ENCODE peak calls at places on chromosomes 3 and 15, in four cellular contexts. Z, M, P and F are unnamed samples.

GRCh38 chr3:108507887-108508286 is 2.5 kb downstream of the MYH15 start:
- DNase-seq in Z (no peak), M (no peak), P (no peak), F (no peak)

GRCh38 chr3:50587806-50588758 is 18.8 kb downstream of the HEMK1 start:
- DNase-seq in Z (no peak), M (no peak), P (peak), F (no peak)

GRCh38 chr3:105868450-105868744 is 415 bp downstream of the CBLB start:
- DNase-seq in Z (peak), M (peak), P (peak), F (peak)

GRCh38 chr15:62071711-62072308 is 5.0 kb downstream of the C2CD4A start:
- DNase-seq in Z (peak), M (no peak), P (peak), F (peak)

GRCh38 chr3:117706037-117706436 is 996.5 kb downstream of the TUSC7 start:
- DNase-seq in Z (no peak), M (no peak), P (no peak), F (no peak)

GRCh38 chr15:47975422-47975821 is 145.4 kb upstream of the SLC24A5 start:
- DNase-seq in Z (no peak), M (no peak), P (no peak), F (no peak)

GRCh38 chr3:34731879-34732278 is 907.4 kb upstream of the ARPP21 start:
- DNase-seq in Z (no peak), M (peak), P (no peak), F (no peak)

GRCh38 chr3:151265866-151266265 is 12.5 kb downstream of the P2RY14 start:
- DNase-seq in Z (no peak), M (peak), P (no peak), F (no peak)

GRCh38 chr3:24270204-24270671 is 224.4 kb downstream of the THRB start:
- DNase-seq in Z (peak), M (no peak), P (no peak), F (no peak)

GRCh38 chr15:89912674-89913396 is at the start of gene ARPIN:
- DNase-seq in Z (peak), M (peak), P (peak), F (no peak)

GRCh38 chr3:133758969-133759739 is 13.0 kb downstream of the TF start:
- DNase-seq in Z (no peak), M (no peak), P (no peak), F (no peak)

GRCh38 chr3:28326458-28326926 is 22.0 kb upstream of the ZCWPW2 start:
- DNase-seq in Z (no peak), M (no peak), P (no peak), F (no peak)

GRCh38 chr3:159796744-159797143 is 191.9 kb upstream of the IL12A start:
- DNase-seq in Z (no peak), M (no peak), P (no peak), F (no peak)

GRCh38 chr3:136958931-136959330 is 1.1 kb downstream of the IL20RB start:
- DNase-seq in Z (no peak), M (no peak), P (no peak), F (no peak)

GRCh38 chr15:31353931-31354330 is 27.3 kb downstream of the KLF13 start:
- DNase-seq in Z (peak), M (no peak), P (no peak), F (no peak)

GRCh38 chr3:184155644-184156521 is 706 bp downstream of the DVL3 start:
- DNase-seq in Z (peak), M (peak), P (peak), F (peak)

GRCh38 chr15:76930831-76931396 is 635 bp upstream of the RCN2 start:
- DNase-seq in Z (no peak), M (no peak), P (no peak), F (no peak)

GRCh38 chr3:8550619-8551018 is 49.0 kb downstream of the LMCD1 start:
- DNase-seq in Z (no peak), M (no peak), P (no peak), F (no peak)

GRCh38 chr15:64701482-64701881 is 73.9 kb downstream of the RBPMS2 start:
- DNase-seq in Z (no peak), M (no peak), P (no peak), F (no peak)

GRCh38 chr3:23249961-23250360 is 46.8 kb downstream of the UBE2E2 start:
- DNase-seq in Z (no peak), M (no peak), P (no peak), F (no peak)

GRCh38 chr3:49032646-49033304 is 3.6 kb upstream of the IMPDH2 start:
- DNase-seq in Z (no peak), M (no peak), P (no peak), F (no peak)

GRCh38 chr3:191143224-191143623 is 55.8 kb upstream of the OSTN start:
- DNase-seq in Z (no peak), M (no peak), P (no peak), F (no peak)

GRCh38 chr15:51600114-51600513 is 22.5 kb downstream of the DMXL2 start:
- DNase-seq in Z (no peak), M (no peak), P (no peak), F (peak)

GRCh38 chr3:6719999-6720398 is 140.9 kb upstream of the GRM7 start:
- DNase-seq in Z (no peak), M (no peak), P (no peak), F (no peak)

GRCh38 chr3:72288955-72289707 is 504.2 kb upstream of the PROK2 start:
- DNase-seq in Z (peak), M (no peak), P (no peak), F (peak)

GRCh38 chr15:82536409-82537350 is 3.6 kb downstream of the RPS17 start:
- DNase-seq in Z (no peak), M (no peak), P (no peak), F (no peak)

GRCh38 chr3:9396301-9396631 is 1.1 kb upstream of the SETD5 start:
- DNase-seq in Z (no peak), M (peak), P (no peak), F (peak)

GRCh38 chr3:64493149-64493548 is 194.7 kb downstream of the ADAMTS9 start:
- DNase-seq in Z (no peak), M (no peak), P (no peak), F (no peak)

GRCh38 chr3:55487376-55488241 is 503 bp upstream of the WNT5A start:
- DNase-seq in Z (peak), M (peak), P (no peak), F (no peak)

GRCh38 chr3:12553921-12554391 is 2.9 kb upstream of the MKRN2 start:
- DNase-seq in Z (peak), M (no peak), P (no peak), F (no peak)

GRCh38 chr3:52896613-52897012 is 735 bp downstream of the STIMATE start:
- DNase-seq in Z (peak), M (peak), P (no peak), F (no peak)

GRCh38 chr15:70324001-70324974 is 226.6 kb upstream of the TLE3 start:
- DNase-seq in Z (peak), M (no peak), P (no peak), F (no peak)

GRCh38 chr3:197144188-197144587 is 114.6 kb upstream of the MELTF start:
- DNase-seq in Z (no peak), M (no peak), P (no peak), F (no peak)

GRCh38 chr15:89898628-89899302 is 5.0 kb upstream of the AP3S2 start:
- DNase-seq in Z (peak), M (peak), P (peak), F (peak)

GRCh38 chr3:51955893-51956770 is 951 bp downstream of the GPR62 start:
- DNase-seq in Z (peak), M (peak), P (no peak), F (no peak)

GRCh38 chr3:81758275-81758674 is 3.2 kb downstream of the GBE1 start:
- DNase-seq in Z (no peak), M (no peak), P (peak), F (no peak)
- TF ChIP-seq FOXJ3 in Z (no peak), M (no peak), P (no peak), F (no peak)

GRCh38 chr15:78340243-78341056 is at the start of gene CRABP1:
- DNase-seq in Z (peak), M (peak), P (no peak), F (no peak)

GRCh38 chr15:78341057-78341763 is 1.1 kb downstream of the CRABP1 start:
- DNase-seq in Z (no peak), M (peak), P (no peak), F (no peak)

GRCh38 chr15:78338756-78339155 is 1.4 kb upstream of the CRABP1 start:
- DNase-seq in Z (no peak), M (no peak), P (no peak), F (no peak)

GRCh38 chr15:78335985-78336384 is 4.2 kb upstream of the CRABP1 start:
- DNase-seq in Z (no peak), M (no peak), P (no peak), F (no peak)

DNA sequence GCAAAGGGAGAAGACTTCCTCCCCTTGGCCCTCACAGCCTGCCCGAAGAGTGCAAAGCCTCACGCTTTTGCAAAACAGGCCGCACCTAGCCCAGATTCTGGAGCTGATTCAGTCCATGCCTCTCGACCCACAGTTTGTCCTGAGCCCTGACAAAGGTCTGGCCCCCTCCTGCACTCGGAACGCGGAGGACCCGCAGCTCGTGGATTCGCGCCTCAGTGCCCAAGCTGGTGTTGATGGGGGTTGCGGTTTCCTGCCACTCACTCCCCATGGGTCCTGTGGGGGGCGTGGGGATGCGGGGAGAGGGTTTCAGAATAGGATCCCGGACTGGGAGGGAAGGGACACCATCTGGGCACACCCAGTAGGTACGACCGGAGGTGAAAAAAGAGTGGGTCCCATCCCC is 594 bp upstream of the CRABP1 start:
- DNase-seq in Z (no peak), M (no peak), P (no peak), F (no peak)
- TF ChIP-seq FOXJ3 in Z (no peak), M (no peak), P (no peak), F (no peak)

GRCh38 chr3:188177721-188178120 is 23.8 kb downstream of the LPP start:
- DNase-seq in Z (no peak), M (no peak), P (no peak), F (no peak)

GRCh38 chr3:188176884-188177283 is 22.9 kb downstream of the LPP start:
- DNase-seq in Z (no peak), M (no peak), P (no peak), F (no peak)

GRCh38 chr3:188178293-188178950 is 24.5 kb downstream of the LPP start:
- DNase-seq in Z (no peak), M (no peak), P (no peak), F (no peak)

GRCh38 chr3:188180114-188180513 is 26.2 kb downstream of the LPP start:
- DNase-seq in Z (no peak), M (no peak), P (no peak), F (no peak)

DNA sequence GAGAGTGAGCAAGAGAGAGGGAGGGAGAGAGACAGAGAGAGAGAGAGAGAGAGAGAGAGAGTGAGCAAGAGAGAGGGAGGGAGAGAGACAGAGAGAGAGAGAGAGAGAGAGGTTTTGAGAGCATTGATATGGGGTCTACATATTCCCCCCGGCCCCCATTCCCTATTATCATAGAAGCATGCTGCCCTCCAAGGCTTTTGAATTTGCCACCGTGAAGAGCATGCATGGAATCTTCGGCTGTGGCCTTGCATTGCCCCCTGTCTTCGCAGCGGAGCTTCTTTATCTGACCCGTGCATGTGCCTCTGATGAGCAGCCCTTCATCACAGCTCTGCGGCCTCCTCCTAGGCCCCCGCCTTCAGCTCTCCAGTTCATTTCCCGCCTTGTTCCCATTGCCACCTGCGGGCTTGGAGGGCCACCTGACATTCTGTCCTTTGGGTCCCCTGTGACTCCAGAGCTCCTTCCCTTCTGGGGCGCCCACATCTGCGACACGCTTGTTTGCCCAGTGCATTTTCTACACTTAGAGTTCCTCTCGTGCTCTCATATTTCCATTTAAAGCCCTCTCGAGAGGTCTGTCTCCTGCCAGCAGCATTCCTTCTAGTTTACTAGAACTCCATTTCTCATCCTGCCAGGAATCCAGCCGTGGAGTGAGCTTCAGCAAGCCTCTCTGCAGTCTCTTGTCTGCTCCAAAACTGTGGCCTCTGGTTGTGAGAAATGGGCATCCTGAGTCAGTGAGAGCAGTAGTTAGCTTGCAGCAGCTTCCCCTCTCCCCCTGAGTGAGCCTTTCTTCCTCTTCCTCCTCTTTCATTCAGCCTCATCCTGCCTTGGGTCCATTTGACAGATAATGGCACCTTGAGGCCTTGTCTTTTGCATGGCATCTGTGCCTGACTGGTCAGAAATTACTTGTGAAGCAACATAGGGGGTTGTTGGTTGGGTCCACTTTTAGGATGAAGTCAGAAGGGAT is 25.3 kb downstream of the LPP start:
- DNase-seq in Z (no peak), M (no peak), P (no peak), F (no peak)
- TF ChIP-seq FOXJ3 in Z (no peak), M (no peak), P (no peak), F (no peak)

GRCh38 chr15:27672537-27672936 is 426.6 kb downstream of the OCA2 start:
- DNase-seq in Z (no peak), M (no peak), P (no peak), F (no peak)

GRCh38 chr15:27668471-27669220 is 430.5 kb downstream of the OCA2 start:
- DNase-seq in Z (no peak), M (no peak), P (no peak), F (no peak)

GRCh38 chr15:27671794-27672438 is 427.2 kb downstream of the OCA2 start:
- DNase-seq in Z (no peak), M (no peak), P (no peak), F (no peak)

GRCh38 chr15:27669641-27670040 is 429.5 kb downstream of the OCA2 start:
- DNase-seq in Z (no peak), M (no peak), P (peak), F (no peak)

DNA sequence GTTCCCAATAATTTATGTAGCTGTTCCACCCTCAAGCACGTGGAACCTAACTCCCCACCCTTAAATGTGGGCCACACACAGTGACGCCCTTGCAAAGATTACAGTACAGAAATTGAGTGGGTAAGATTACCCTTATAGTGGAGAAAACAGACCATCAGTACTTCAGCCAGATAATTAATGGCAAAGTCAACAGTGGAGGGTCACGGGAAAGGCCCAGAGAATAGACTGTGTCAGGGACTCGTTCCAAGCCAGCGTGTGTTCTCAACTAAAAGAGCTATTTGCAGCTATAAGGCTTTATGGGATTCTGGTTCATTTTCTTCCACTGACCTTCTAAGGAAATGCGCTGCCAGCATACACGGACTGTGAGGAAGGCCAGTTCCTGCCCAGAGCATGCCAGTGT is 428.6 kb downstream of the OCA2 start:
- DNase-seq in Z (no peak), M (no peak), P (no peak), F (no peak)
- TF ChIP-seq FOXJ3 in Z (no peak), M (no peak), P (no peak), F (no peak)

DNA sequence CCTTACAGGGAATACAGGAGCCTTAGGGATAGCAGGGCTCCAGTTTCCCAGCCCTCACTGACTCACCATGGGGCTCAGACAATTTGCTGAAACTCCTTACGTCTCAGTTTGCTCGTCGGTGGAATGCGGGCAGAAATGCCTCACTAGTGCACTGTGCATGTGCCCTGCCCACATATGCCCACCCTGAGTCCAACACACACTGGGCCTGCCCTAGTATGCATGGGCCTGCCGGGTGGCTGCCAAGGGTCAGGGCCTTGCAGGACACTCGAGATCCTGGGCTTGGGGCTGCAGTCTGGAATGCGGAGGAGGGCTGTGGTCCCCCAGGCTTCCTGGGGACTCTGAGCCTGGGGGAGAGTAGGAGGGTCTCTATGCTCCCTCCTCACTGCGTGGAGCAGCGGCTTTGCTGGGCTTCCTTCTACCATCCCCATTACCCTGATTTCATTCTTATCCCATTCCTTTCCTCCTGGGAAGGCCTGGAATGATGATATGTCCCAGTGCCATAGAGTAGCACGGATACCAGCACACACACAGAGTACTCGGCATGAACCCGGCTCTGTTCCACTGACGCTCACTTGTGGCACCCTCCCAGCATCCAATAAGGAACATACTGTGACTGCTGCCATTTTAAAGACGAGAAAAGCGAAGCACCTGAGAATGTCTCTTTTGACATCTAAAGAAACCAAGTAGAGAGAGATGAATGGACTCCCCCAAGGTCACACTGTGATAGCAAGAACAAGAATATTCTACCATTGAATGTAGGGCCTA is 124.2 kb downstream of the ASB7 start:
- DNase-seq in Z (peak), M (no peak), P (no peak), F (no peak)
- TF ChIP-seq FOXJ3 in Z (no peak), M (no peak), P (no peak), F (no peak)